ENCODE peak calls at places on chromosomes 6 and 20, in five cellular contexts. Y, A, E, J and S are unnamed samples.

GRCh38 chr20:2084703-2085102 is 16.9 kb upstream of the STK35 start:
- DNase-seq in Y (no peak), A (no peak), E (no peak), J (no peak), S (peak; percentile 43)

GRCh38 chr20:46010491-46011405 is 2.0 kb downstream of the MMP9 start:
- DNase-seq in Y (no peak), A (no peak), E (no peak), J (no peak), S (peak; percentile 91)

GRCh38 chr6:79993012-79993910 is 11.2 kb upstream of the TTK start:
- DNase-seq in Y (peak; percentile 54), A (no peak), E (no peak), J (no peak), S (no peak)

GRCh38 chr6:152146385-152146784 is 338.9 kb downstream of the ESR1 start:
- DNase-seq in Y (no peak), A (no peak), E (peak; percentile 90), J (no peak), S (no peak)

GRCh38 chr6:68975064-68975463 is 340.0 kb downstream of the ADGRB3 start:
- DNase-seq in Y (no peak), A (no peak), E (peak; percentile 14), J (no peak), S (no peak)

GRCh38 chr6:120005292-120005976 is 655.9 kb upstream of the MAN1A1 start:
- DNase-seq in Y (no peak), A (no peak), E (no peak), J (no peak), S (no peak)

GRCh38 chr6:122563364-122564052 is 46.7 kb upstream of the PKIB start:
- DNase-seq in Y (no peak), A (no peak), E (no peak), J (no peak), S (no peak)

GRCh38 chr6:167827062-167827587 is 414 bp downstream of the AFDN start:
- DNase-seq in Y (peak; percentile 63), A (no peak), E (peak; percentile 17), J (peak; percentile 44), S (peak; percentile 84)

GRCh38 chr6:28885149-28885738 is 38.5 kb downstream of the TRIM27 start:
- DNase-seq in Y (no peak), A (no peak), E (no peak), J (no peak), S (no peak)

GRCh38 chr6:118665011-118665410 is 13.6 kb upstream of the CEP85L start:
- DNase-seq in Y (no peak), A (no peak), E (no peak), J (no peak), S (no peak)

GRCh38 chr6:22149501-22150490 is 147.0 kb downstream of the PRL start:
- DNase-seq in Y (no peak), A (no peak), E (peak; percentile 66), J (no peak), S (no peak)

GRCh38 chr6:31860349-31860748 is 2.3 kb downstream of the NEU1 start:
- DNase-seq in Y (no peak), A (no peak), E (no peak), J (no peak), S (no peak)

GRCh38 chr6:33377166-33377565 is 14.5 kb upstream of the KIFC1 start:
- DNase-seq in Y (no peak), A (no peak), E (no peak), J (no peak), S (no peak)

GRCh38 chr6:44537306-44538049 is 150.0 kb downstream of the CDC5L start:
- DNase-seq in Y (peak; percentile 2), A (no peak), E (no peak), J (no peak), S (no peak)

GRCh38 chr20:9488063-9488462 is 26.3 kb upstream of the LAMP5 start:
- DNase-seq in Y (no peak), A (no peak), E (no peak), J (no peak), S (no peak)

GRCh38 chr6:131182991-131183425 is 47.7 kb downstream of the AKAP7 start:
- DNase-seq in Y (peak; percentile 65), A (no peak), E (peak; percentile 22), J (no peak), S (no peak)

GRCh38 chr6:159169193-159169555 is at the start of gene FNDC1:
- DNase-seq in Y (peak; percentile 88), A (peak; percentile 55), E (no peak), J (peak; percentile 47), S (no peak)

GRCh38 chr20:41607791-41608190 is 10.4 kb downstream of the CHD6 start:
- DNase-seq in Y (no peak), A (no peak), E (no peak), J (no peak), S (no peak)
- H3K9me3 ChIP-seq in Y (no peaks in the 10 kb centered on the region), A (no peaks in the 10 kb centered on the region), E (no peaks in the 10 kb centered on the region), J (no peaks in the 10 kb centered on the region), S (no peaks in the 10 kb centered on the region)

GRCh38 chr6:91271807-91272206 is 684.9 kb upstream of the MAP3K7 start:
- DNase-seq in Y (no peak), A (no peak), E (no peak), J (no peak), S (no peak)

GRCh38 chr6:91273729-91274128 is 686.9 kb upstream of the MAP3K7 start:
- DNase-seq in Y (no peak), A (peak; percentile 68), E (no peak), J (peak; percentile 34), S (no peak)

GRCh38 chr6:91278416-91278815 is 691.5 kb upstream of the MAP3K7 start:
- DNase-seq in Y (no peak), A (no peak), E (no peak), J (no peak), S (no peak)

DNA sequence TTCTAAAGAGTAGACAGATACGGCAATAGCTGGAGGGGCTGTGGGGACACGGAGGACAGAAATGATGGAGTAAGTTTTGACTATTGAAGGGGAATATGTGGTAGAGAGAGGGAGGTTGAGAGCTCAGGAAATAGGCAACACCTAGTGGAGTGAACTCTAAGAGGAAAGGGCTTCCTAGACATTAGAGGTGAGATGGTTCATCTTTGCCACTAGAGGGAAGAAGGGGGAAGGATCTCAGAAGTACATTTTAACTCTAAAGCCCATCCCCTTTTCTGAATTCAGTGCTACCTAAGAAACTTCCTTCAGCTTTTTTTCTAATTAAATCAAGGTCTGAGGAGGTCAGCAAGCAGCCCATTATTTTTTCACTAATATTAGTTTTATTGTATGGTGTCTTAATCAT is 689.4 kb upstream of the MAP3K7 start:
- DNase-seq in Y (no peak), A (no peak), E (peak; percentile 50), J (no peak), S (no peak)
- TF ChIP-seq CTCF in Y (no peak), A (no peak), E (peak; percentile 45), J (peak; percentile 20), S (peak; percentile 20)

GRCh38 chr20:31414381-31414780 is 8.4 kb upstream of the DEFB121 start:
- DNase-seq in Y (no peak), A (no peak), E (no peak), J (no peak), S (no peak)

GRCh38 chr20:31406115-31406514 is at the start of gene DEFB121:
- DNase-seq in Y (no peak), A (no peak), E (no peak), J (no peak), S (no peak)

DNA sequence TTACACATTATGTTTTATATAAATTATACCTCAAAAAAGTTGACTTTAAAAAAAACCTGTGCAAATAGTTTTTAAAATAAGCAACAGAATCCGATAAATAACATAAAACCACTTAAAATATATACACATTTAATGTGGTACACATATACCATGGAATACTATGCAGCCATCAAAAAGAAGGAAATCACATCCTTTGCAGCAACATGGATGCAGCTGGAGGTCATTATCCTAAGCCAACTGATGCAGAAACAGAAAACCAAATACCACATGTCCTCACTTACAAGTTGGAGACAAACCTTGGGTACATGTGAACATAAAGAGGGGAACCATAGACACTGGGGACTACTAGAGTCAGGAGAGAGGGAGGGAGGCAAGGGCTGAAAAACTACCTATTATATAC is 4.0 kb upstream of the DEFB121 start:
- DNase-seq in Y (no peak), A (no peak), E (no peak), J (no peak), S (no peak)
- H3K9me3 ChIP-seq in Y (peaks cover 75% of the 10 kb centered on the region), A (no peaks in the 10 kb centered on the region), E (no peaks in the 10 kb centered on the region), J (no peaks in the 10 kb centered on the region), S (no peaks in the 10 kb centered on the region)

GRCh38 chr6:37923514-37923913 is 104.0 kb downstream of the ZFAND3 start:
- DNase-seq in Y (no peak), A (no peak), E (no peak), J (no peak), S (no peak)
- TF ChIP-seq CTCF in Y (no peak), A (no peak), E (no peak), J (no peak), S (no peak)

GRCh38 chr20:31496761-31497295 is 17.4 kb upstream of the HM13 start:
- DNase-seq in Y (no peak), A (peak; percentile 84), E (no peak), J (peak; percentile 89), S (peak; percentile 73)

GRCh38 chr20:31494131-31494530 is 19.0 kb downstream of the REM1 start:
- DNase-seq in Y (peak; percentile 67), A (no peak), E (peak; percentile 31), J (no peak), S (no peak)

GRCh38 chr20:31500527-31500926 is 13.7 kb upstream of the HM13 start:
- DNase-seq in Y (no peak), A (no peak), E (no peak), J (no peak), S (no peak)

GRCh38 chr20:31497838-31498540 is 16.3 kb upstream of the HM13 start:
- DNase-seq in Y (no peak), A (peak; percentile 70), E (peak; percentile 42), J (peak; percentile 73), S (no peak)
- H3K9me3 ChIP-seq in Y (peaks cover 20% of the 10 kb centered on the region), A (no peaks in the 10 kb centered on the region), E (no peaks in the 10 kb centered on the region), J (no peaks in the 10 kb centered on the region), S (no peaks in the 10 kb centered on the region)